ENCODE peak calls at places on chromosome 3, in five cellular contexts. One of them, this sample, is unnamed.

GRCh38 chr3:9387322-9387655 is 10.1 kb upstream of the SETD5 start:
- ATAC-seq in central memory CD8-positive, alpha-beta T cell: no peak
- ATAC-seq in activated CD8-positive, alpha-beta memory T cell treated with anti-CD3 and anti-CD28 coated beads, Interleukin-2, amount 10 ng/mL, durations not matched to agents 7 days and 5 days: no peak
- ATAC-seq in activated CD4-positive, alpha-beta T cell treated with anti-CD3 and anti-CD28 coated beads for 36 hours: no peak
- ATAC-seq in right cardiac atrium: no peak
- ATAC-seq in this sample: no peak

GRCh38 chr3:149016669-149017541 is 25.6 kb downstream of the GYG1 start:
- ATAC-seq in activated CD8-positive, alpha-beta memory T cell treated with anti-CD3 and anti-CD28 coated beads, Interleukin-2, amount 10 ng/mL, durations not matched to agents 7 days and 5 days: peak
- ATAC-seq in central memory CD8-positive, alpha-beta T cell: peak
- ATAC-seq in right cardiac atrium: peak
- ATAC-seq in activated CD4-positive, alpha-beta T cell treated with anti-CD3 and anti-CD28 coated beads for 36 hours: peak
- ATAC-seq in this sample: peak

GRCh38 chr3:46464326-46465195 is at the start of gene LTF:
- ATAC-seq in central memory CD8-positive, alpha-beta T cell: no peak
- ATAC-seq in activated CD4-positive, alpha-beta T cell treated with anti-CD3 and anti-CD28 coated beads for 36 hours: no peak
- ATAC-seq in right cardiac atrium: peak
- ATAC-seq in activated CD8-positive, alpha-beta memory T cell treated with anti-CD3 and anti-CD28 coated beads, Interleukin-2, amount 10 ng/mL, durations not matched to agents 7 days and 5 days: no peak
- ATAC-seq in this sample: no peak

GRCh38 chr3:16182183-16182582 is 7.7 kb downstream of the GALNT15 start:
- ATAC-seq in central memory CD8-positive, alpha-beta T cell: no peak
- ATAC-seq in activated CD8-positive, alpha-beta memory T cell treated with anti-CD3 and anti-CD28 coated beads, Interleukin-2, amount 10 ng/mL, durations not matched to agents 7 days and 5 days: no peak
- ATAC-seq in activated CD4-positive, alpha-beta T cell treated with anti-CD3 and anti-CD28 coated beads for 36 hours: peak
- ATAC-seq in right cardiac atrium: no peak
- ATAC-seq in this sample: no peak

GRCh38 chr3:77529522-77529921 is 489.6 kb downstream of the ROBO2 start:
- ATAC-seq in activated CD4-positive, alpha-beta T cell treated with anti-CD3 and anti-CD28 coated beads for 36 hours: no peak
- ATAC-seq in central memory CD8-positive, alpha-beta T cell: no peak
- ATAC-seq in activated CD8-positive, alpha-beta memory T cell treated with anti-CD3 and anti-CD28 coated beads, Interleukin-2, amount 10 ng/mL, durations not matched to agents 7 days and 5 days: no peak
- ATAC-seq in right cardiac atrium: no peak
- ATAC-seq in this sample: no peak

GRCh38 chr3:30233924-30234666 is 372.3 kb upstream of the TGFBR2 start:
- ATAC-seq in activated CD8-positive, alpha-beta memory T cell treated with anti-CD3 and anti-CD28 coated beads, Interleukin-2, amount 10 ng/mL, durations not matched to agents 7 days and 5 days: no peak
- ATAC-seq in activated CD4-positive, alpha-beta T cell treated with anti-CD3 and anti-CD28 coated beads for 36 hours: no peak
- ATAC-seq in right cardiac atrium: no peak
- ATAC-seq in central memory CD8-positive, alpha-beta T cell: no peak
- ATAC-seq in this sample: no peak

GRCh38 chr3:39249453-39250115 is 30.3 kb downstream of the CX3CR1 start:
- ATAC-seq in right cardiac atrium: peak
- ATAC-seq in activated CD8-positive, alpha-beta memory T cell treated with anti-CD3 and anti-CD28 coated beads, Interleukin-2, amount 10 ng/mL, durations not matched to agents 7 days and 5 days: peak
- ATAC-seq in activated CD4-positive, alpha-beta T cell treated with anti-CD3 and anti-CD28 coated beads for 36 hours: peak
- ATAC-seq in central memory CD8-positive, alpha-beta T cell: peak
- ATAC-seq in this sample: no peak

GRCh38 chr3:134931045-134931775 is 136.2 kb downstream of the EPHB1 start:
- ATAC-seq in activated CD8-positive, alpha-beta memory T cell treated with anti-CD3 and anti-CD28 coated beads, Interleukin-2, amount 10 ng/mL, durations not matched to agents 7 days and 5 days: no peak
- ATAC-seq in activated CD4-positive, alpha-beta T cell treated with anti-CD3 and anti-CD28 coated beads for 36 hours: no peak
- ATAC-seq in right cardiac atrium: no peak
- ATAC-seq in central memory CD8-positive, alpha-beta T cell: no peak
- ATAC-seq in this sample: no peak

GRCh38 chr3:123757281-123757940 is 126.7 kb downstream of the MYLK start:
- ATAC-seq in activated CD4-positive, alpha-beta T cell treated with anti-CD3 and anti-CD28 coated beads for 36 hours: no peak
- ATAC-seq in activated CD8-positive, alpha-beta memory T cell treated with anti-CD3 and anti-CD28 coated beads, Interleukin-2, amount 10 ng/mL, durations not matched to agents 7 days and 5 days: no peak
- ATAC-seq in right cardiac atrium: no peak
- ATAC-seq in central memory CD8-positive, alpha-beta T cell: no peak
- ATAC-seq in this sample: no peak

This sample was measured in activated CD4-positive, CD25-positive, alpha-beta regulatory T cell treated with anti-CD3 and anti-CD28 coated beads, Interleukin-2, amount 50 U/mL, for 24 hours.